ENCODE peak calls at places on chromosomes 6 and 20, in eight cellular contexts. M is GM06990, X is OCI-LY7, E is HFF-Myc, O is astrocyte, W is endothelial cell of umbilical vein, U is SK-N-SH, C is pancreas. D is an unnamed sample.

GRCh38 chr20:41136695-41137411 is 490 bp upstream of the PLCG1 start:
- DNase-seq in U (peak), E (no peak), W (peak), X (peak), M (peak), C (peak), O (peak), D (no peak)

GRCh38 chr20:16927031-16927430 is 178.9 kb downstream of the OTOR start:
- DNase-seq in O (no peak), M (no peak), C (no peak), E (no peak), U (no peak), W (no peak), X (no peak), D (no peak)

GRCh38 chr20:64224344-64225165 is 31.0 kb upstream of the PCMTD2 start:
- DNase-seq in X (no peak), W (peak), M (no peak), C (no peak), U (no peak), O (peak), E (peak), D (no peak)

GRCh38 chr6:102736941-102737368 is 1343.4 kb downstream of the GRIK2 start:
- DNase-seq in U (no peak), X (no peak), C (no peak), W (no peak), E (peak), M (no peak), O (peak), D (no peak)

GRCh38 chr6:21538186-21538798 is 55.3 kb upstream of the SOX4 start:
- DNase-seq in M (no peak), W (no peak), C (no peak), E (no peak), X (no peak), O (peak), U (no peak), D (no peak)

GRCh38 chr6:116180375-116180774 is 54.4 kb upstream of the COL10A1 start:
- DNase-seq in O (no peak), X (no peak), M (no peak), E (no peak), C (no peak), U (no peak), W (no peak), D (no peak)

GRCh38 chr6:134519456-134519855 is 201.5 kb upstream of the SGK1 start:
- DNase-seq in X (peak), C (no peak), U (no peak), W (peak), M (peak), O (no peak), E (no peak), D (no peak)

GRCh38 chr6:13762648-13763441 is 51.2 kb upstream of the RANBP9 start:
- DNase-seq in U (no peak), W (no peak), X (peak), E (no peak), C (no peak), M (no peak), O (peak), D (no peak)

GRCh38 chr6:125953502-125953875 is 3.1 kb upstream of the HINT3 start:
- DNase-seq in U (no peak), C (peak), M (no peak), E (no peak), O (no peak), X (peak), W (no peak), D (no peak)

GRCh38 chr20:16260911-16261310 is 312.3 kb downstream of the KIF16B start:
- DNase-seq in X (no peak), W (no peak), E (no peak), M (no peak), C (no peak), O (peak), U (no peak), D (no peak)

GRCh38 chr20:48329676-48330644 is 497.8 kb downstream of the PREX1 start:
- DNase-seq in C (no peak), O (peak), W (peak), X (peak), E (no peak), M (no peak), U (peak), D (no peak)

GRCh38 chr6:54473328-54473727 is 165.1 kb downstream of the TINAG start:
- DNase-seq in U (no peak), W (no peak), O (no peak), X (no peak), M (no peak), E (no peak), C (no peak), D (no peak)

GRCh38 chr6:44696686-44697085 is 309.2 kb downstream of the CDC5L start:
- DNase-seq in C (no peak), U (peak), M (no peak), W (no peak), E (peak), O (no peak), X (no peak), D (no peak)

GRCh38 chr20:9241232-9241692 is 172.4 kb downstream of the PLCB4 start:
- DNase-seq in W (peak), O (peak), M (no peak), U (no peak), E (peak), X (no peak), C (no peak), D (no peak)

GRCh38 chr6:83592770-83593394 is 80.5 kb downstream of the PRSS35 start:
- DNase-seq in U (peak), X (peak), C (no peak), O (no peak), W (peak), M (no peak), E (peak), D (peak)

GRCh38 chr6:1297746-1298145 is 14.2 kb upstream of the FOXQ1 start:
- DNase-seq in W (no peak), M (no peak), E (peak), O (no peak), C (no peak), X (no peak), U (no peak), D (no peak)

GRCh38 chr6:14792118-14792955 is 453.5 kb upstream of the JARID2 start:
- DNase-seq in U (no peak), M (no peak), W (no peak), X (no peak), E (peak), O (no peak), C (no peak), D (no peak)

GRCh38 chr6:57224769-57225515 is 2.8 kb upstream of the RAB23 start:
- DNase-seq in W (no peak), C (no peak), E (no peak), X (no peak), U (no peak), M (no peak), O (peak), D (no peak)

GRCh38 chr6:128062882-128063603 is 162.2 kb upstream of the THEMIS start:
- DNase-seq in U (no peak), C (no peak), O (peak), M (no peak), X (no peak), W (no peak), E (no peak), D (no peak)

GRCh38 chr6:52545050-52545843 is 31.6 kb downstream of the TRAM2 start:
- DNase-seq in O (no peak), M (no peak), C (no peak), X (no peak), U (no peak), W (no peak), E (no peak), D (no peak)

GRCh38 chr6:31701666-31702420 is 1.3 kb downstream of the ABHD16A start:
- DNase-seq in O (no peak), E (no peak), X (no peak), C (no peak), M (no peak), W (peak), U (peak), D (no peak)

GRCh38 chr6:144566868-144567615 is 281.9 kb downstream of the UTRN start:
- DNase-seq in M (no peak), U (no peak), C (no peak), E (no peak), X (no peak), O (peak), W (no peak), D (no peak)

GRCh38 chr6:132142308-132142707 is 191.1 kb upstream of the CCN2 start:
- DNase-seq in U (no peak), O (peak), E (no peak), X (no peak), C (no peak), M (no peak), W (peak), D (no peak)

GRCh38 chr6:112251170-112251945 is 3.0 kb downstream of the LAMA4 start:
- DNase-seq in C (no peak), O (peak), X (no peak), M (no peak), E (no peak), U (no peak), W (peak), D (no peak)

GRCh38 chr6:16651871-16652270 is 109.4 kb downstream of the ATXN1 start:
- DNase-seq in M (peak), C (no peak), E (no peak), U (no peak), O (no peak), X (no peak), W (no peak), D (no peak)

GRCh38 chr6:44646355-44646754 is 258.8 kb downstream of the CDC5L start:
- DNase-seq in C (no peak), E (no peak), X (no peak), W (no peak), O (peak), M (no peak), U (no peak), D (no peak)

GRCh38 chr6:33634986-33635385 is 13.9 kb downstream of the ITPR3 start:
- DNase-seq in X (no peak), O (no peak), W (no peak), U (no peak), E (no peak), C (no peak), M (no peak), D (no peak)

GRCh38 chr20:58001381-58001780 is 227.1 kb downstream of the ANKRD60 start:
- DNase-seq in O (peak), C (peak), M (no peak), X (no peak), U (peak), E (no peak), W (peak), D (no peak)

GRCh38 chr6:39931607-39932006 is 2.7 kb downstream of the MOCS1 start:
- DNase-seq in O (no peak), U (no peak), W (no peak), X (no peak), E (no peak), M (no peak), C (no peak), D (no peak)

GRCh38 chr6:165308926-165309731 is at the start of gene C6orf118:
- DNase-seq in C (no peak), X (no peak), W (peak), O (peak), M (no peak), E (no peak), U (peak), D (no peak)

GRCh38 chr20:35491823-35492222 is 36.4 kb downstream of the CEP250 start:
- DNase-seq in O (peak), U (no peak), M (no peak), X (no peak), C (no peak), E (no peak), W (no peak), D (no peak)
- H3K4me3 ChIP-seq in O (no peak), U (no peak), M (peak), X (peak), C (no peak), E (no peak), W (no peak), D (peak)

DNA sequence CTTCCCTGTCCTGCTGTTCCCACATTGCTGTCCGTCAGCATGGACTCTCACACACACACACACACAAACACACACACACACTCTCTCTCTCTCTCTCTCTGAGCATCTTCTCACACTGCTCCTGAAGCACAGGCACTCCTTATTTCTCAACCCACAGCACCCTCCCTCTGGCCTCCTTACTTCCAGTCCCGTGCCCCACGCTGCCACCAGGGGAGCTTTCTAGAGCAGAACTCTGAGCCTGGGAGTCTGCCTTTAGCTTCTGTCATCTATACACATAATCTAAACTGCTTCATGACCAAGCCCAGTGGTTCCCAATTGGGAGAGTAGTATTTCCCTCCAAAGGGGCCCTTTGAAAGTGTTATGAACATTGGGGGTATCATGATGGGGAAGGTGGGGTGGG is 29.1 kb downstream of the HECA start:
- DNase-seq in X (no peak), M (no peak), U (no peak), W (no peak), O (no peak), E (no peak), C (no peak), D (no peak)
- TF ChIP-seq CTCF in X (no peak), M (no peak), U (no peak), W (no peak), O (no peak), E (no peak), C (no peak), D (no peak)

DNA sequence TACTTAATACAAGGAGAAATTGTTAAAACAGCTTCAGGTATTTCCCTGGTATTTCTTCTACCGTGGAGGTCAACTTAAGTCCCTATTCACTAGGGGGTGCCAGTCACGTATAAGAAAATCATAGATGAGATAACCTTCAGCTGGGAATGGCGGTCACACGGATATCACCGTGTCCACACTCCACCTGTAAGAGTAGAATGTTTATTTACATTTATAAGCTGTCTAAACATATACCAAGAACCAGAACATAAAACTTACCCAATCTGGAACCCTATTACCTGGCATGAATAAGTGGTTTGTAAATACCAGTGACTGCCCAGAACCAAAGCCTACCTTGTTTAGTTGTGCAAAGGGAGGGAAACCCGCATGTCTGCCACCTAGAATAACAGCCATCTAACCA is 1.9 kb upstream of the ELOVL4 start:
- DNase-seq in M (peak), U (peak), X (peak), C (peak), W (peak), O (peak), E (no peak), D (peak)
- H3K4me3 ChIP-seq in M (no peak), U (no peak), X (no peak), C (no peak), W (no peak), O (no peak), E (no peak), D (no peak)

GRCh38 chr20:51272392-51272791 is 249.5 kb upstream of the KCNG1 start:
- DNase-seq in X (no peak), M (no peak), W (no peak), C (no peak), O (peak), E (peak), U (no peak), D (no peak)

GRCh38 chr20:51266353-51266752 is 243.4 kb upstream of the KCNG1 start:
- DNase-seq in M (no peak), U (no peak), O (no peak), C (no peak), W (no peak), X (no peak), E (no peak), D (no peak)

GRCh38 chr20:51267679-51268078 is 244.8 kb upstream of the KCNG1 start:
- DNase-seq in X (no peak), E (no peak), M (no peak), W (no peak), U (no peak), C (no peak), O (no peak), D (no peak)

GRCh38 chr20:51265366-51265765 is 242.5 kb upstream of the KCNG1 start:
- DNase-seq in E (no peak), M (no peak), W (no peak), U (no peak), O (no peak), C (no peak), X (no peak), D (no peak)

DNA sequence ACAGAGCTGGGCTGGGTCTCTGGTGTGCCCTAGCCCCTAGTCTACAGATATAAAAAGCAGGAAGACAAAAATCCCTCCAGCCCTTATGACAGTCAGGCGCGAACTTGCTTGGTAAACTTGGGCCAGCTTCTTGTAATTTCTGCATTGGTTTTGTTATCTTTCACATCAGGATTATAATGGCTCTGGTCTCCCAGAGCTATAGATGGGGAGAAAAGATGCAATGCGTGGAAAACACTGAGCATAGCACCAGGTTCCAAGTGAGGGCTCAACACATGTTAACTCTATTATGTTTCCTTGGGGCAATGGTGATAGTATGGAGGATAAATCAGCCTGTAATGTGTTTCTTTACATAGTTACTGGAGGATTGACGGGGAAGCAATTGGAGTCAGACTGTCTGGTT is 246.8 kb upstream of the KCNG1 start:
- DNase-seq in E (no peak), M (no peak), X (no peak), C (no peak), U (peak), O (no peak), W (no peak), D (no peak)
- TF ChIP-seq CTCF in E (no peak), M (no peak), X (no peak), C (no peak), U (no peak), O (no peak), W (no peak), D (no peak)

DNA sequence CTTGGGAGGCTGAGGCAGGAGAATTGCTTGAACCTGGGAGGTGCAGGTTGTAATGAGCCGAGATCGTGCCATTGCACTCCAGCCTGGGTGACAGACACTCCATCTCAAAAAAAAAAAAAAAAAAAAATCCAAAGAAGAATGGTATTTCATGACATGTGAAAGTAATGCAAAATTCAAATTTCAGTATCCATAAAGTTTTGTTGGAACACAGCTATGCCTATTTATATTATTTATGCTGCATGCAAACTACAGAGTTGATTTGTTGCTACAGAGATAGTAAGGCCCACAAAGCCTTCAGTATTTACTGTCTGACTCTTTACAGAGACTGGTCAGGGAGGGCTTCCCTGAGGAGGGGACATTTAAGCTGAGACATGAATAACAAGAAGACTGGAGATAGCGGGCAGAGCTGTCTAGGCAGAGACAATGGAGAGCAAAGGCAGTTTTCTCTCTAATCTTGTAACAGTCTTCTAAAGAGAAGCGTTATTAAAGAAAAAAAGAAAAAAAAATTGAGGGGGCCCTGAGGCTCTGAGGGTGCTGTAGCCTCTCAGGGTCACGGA is 2.7 kb upstream of the SLC9A8 start:
- DNase-seq in O (no peak), U (no peak), W (no peak), X (no peak), E (no peak), C (no peak), M (no peak), D (no peak)
- H3K4me3 ChIP-seq in O (no peak), U (no peak), W (no peak), X (no peak), E (no peak), C (no peak), M (no peak), D (no peak)

D was measured in GM12864.